ENCODE peak calls at places on chromosomes 12 and 14, in ten cellular contexts. One of them, this sample, is unnamed.

GRCh38 chr14:73432124-73432523 is 26.2 kb downstream of the NUMB start:
- DNase-seq in activated naive CD8-positive, alpha-beta T cell treated with anti-CD3 and anti-CD28 coated beads, Interleukin-2, amount 50 U/mL, for 24 hours: no peak
- DNase-seq in A549: no peak
- DNase-seq in occipital lobe: no peak
- DNase-seq in AG08396: no peak
- DNase-seq in lower lobe of right lung: no peak
- DNase-seq in anterior cingulate cortex: no peak
- DNase-seq in aorta: no peak
- DNase-seq in stimulated activated CD4-positive, alpha-beta T cell treated with anti-CD3 and anti-CD28 coated beads, Interleukin-4, amount 100 ng/mL, for 24 hours: no peak
- DNase-seq in NCI-H1436 treated with DMSO at 0.1 percent for 48 hours: no peak
- DNase-seq in this sample: no peak

GRCh38 chr12:49428652-49429549 is 61.6 kb downstream of the SPATS2 start:
- DNase-seq in activated naive CD8-positive, alpha-beta T cell treated with anti-CD3 and anti-CD28 coated beads, Interleukin-2, amount 50 U/mL, for 24 hours: no peak
- DNase-seq in A549: peak
- DNase-seq in occipital lobe: peak
- DNase-seq in AG08396: peak
- DNase-seq in lower lobe of right lung: no peak
- DNase-seq in anterior cingulate cortex: peak
- DNase-seq in aorta: no peak
- DNase-seq in stimulated activated CD4-positive, alpha-beta T cell treated with anti-CD3 and anti-CD28 coated beads, Interleukin-4, amount 100 ng/mL, for 24 hours: no peak
- DNase-seq in NCI-H1436 treated with DMSO at 0.1 percent for 48 hours: no peak
- DNase-seq in this sample: no peak

GRCh38 chr12:26727482-26728204 is 105.4 kb downstream of the ITPR2 start:
- DNase-seq in activated naive CD8-positive, alpha-beta T cell treated with anti-CD3 and anti-CD28 coated beads, Interleukin-2, amount 50 U/mL, for 24 hours: no peak
- DNase-seq in A549: no peak
- DNase-seq in occipital lobe: no peak
- DNase-seq in AG08396: no peak
- DNase-seq in lower lobe of right lung: no peak
- DNase-seq in anterior cingulate cortex: no peak
- DNase-seq in aorta: no peak
- DNase-seq in stimulated activated CD4-positive, alpha-beta T cell treated with anti-CD3 and anti-CD28 coated beads, Interleukin-4, amount 100 ng/mL, for 24 hours: no peak
- DNase-seq in NCI-H1436 treated with DMSO at 0.1 percent for 48 hours: no peak
- DNase-seq in this sample: no peak

GRCh38 chr12:4858385-4858784 is 51.3 kb upstream of the KCNA1 start:
- DNase-seq in activated naive CD8-positive, alpha-beta T cell treated with anti-CD3 and anti-CD28 coated beads, Interleukin-2, amount 50 U/mL, for 24 hours: no peak
- DNase-seq in A549: no peak
- DNase-seq in occipital lobe: no peak
- DNase-seq in AG08396: no peak
- DNase-seq in lower lobe of right lung: no peak
- DNase-seq in anterior cingulate cortex: no peak
- DNase-seq in aorta: no peak
- DNase-seq in stimulated activated CD4-positive, alpha-beta T cell treated with anti-CD3 and anti-CD28 coated beads, Interleukin-4, amount 100 ng/mL, for 24 hours: no peak
- DNase-seq in NCI-H1436 treated with DMSO at 0.1 percent for 48 hours: no peak
- DNase-seq in this sample: no peak

GRCh38 chr14:96077983-96078686 is 39.0 kb downstream of the C14orf132 start:
- DNase-seq in activated naive CD8-positive, alpha-beta T cell treated with anti-CD3 and anti-CD28 coated beads, Interleukin-2, amount 50 U/mL, for 24 hours: no peak
- DNase-seq in A549: no peak
- DNase-seq in occipital lobe: no peak
- DNase-seq in AG08396: no peak
- DNase-seq in lower lobe of right lung: peak
- DNase-seq in anterior cingulate cortex: no peak
- DNase-seq in aorta: peak
- DNase-seq in stimulated activated CD4-positive, alpha-beta T cell treated with anti-CD3 and anti-CD28 coated beads, Interleukin-4, amount 100 ng/mL, for 24 hours: no peak
- DNase-seq in NCI-H1436 treated with DMSO at 0.1 percent for 48 hours: no peak
- DNase-seq in this sample: no peak

GRCh38 chr14:53470351-53471043 is 317.4 kb upstream of the DDHD1 start:
- DNase-seq in activated naive CD8-positive, alpha-beta T cell treated with anti-CD3 and anti-CD28 coated beads, Interleukin-2, amount 50 U/mL, for 24 hours: no peak
- DNase-seq in A549: no peak
- DNase-seq in occipital lobe: no peak
- DNase-seq in AG08396: peak
- DNase-seq in lower lobe of right lung: no peak
- DNase-seq in anterior cingulate cortex: no peak
- DNase-seq in aorta: no peak
- DNase-seq in stimulated activated CD4-positive, alpha-beta T cell treated with anti-CD3 and anti-CD28 coated beads, Interleukin-4, amount 100 ng/mL, for 24 hours: no peak
- DNase-seq in NCI-H1436 treated with DMSO at 0.1 percent for 48 hours: no peak
- DNase-seq in this sample: no peak

GRCh38 chr12:105013892-105014291 is 27.8 kb downstream of the NOPCHAP1 start:
- DNase-seq in activated naive CD8-positive, alpha-beta T cell treated with anti-CD3 and anti-CD28 coated beads, Interleukin-2, amount 50 U/mL, for 24 hours: no peak
- DNase-seq in A549: no peak
- DNase-seq in occipital lobe: no peak
- DNase-seq in AG08396: no peak
- DNase-seq in lower lobe of right lung: no peak
- DNase-seq in anterior cingulate cortex: no peak
- DNase-seq in aorta: no peak
- DNase-seq in stimulated activated CD4-positive, alpha-beta T cell treated with anti-CD3 and anti-CD28 coated beads, Interleukin-4, amount 100 ng/mL, for 24 hours: no peak
- DNase-seq in NCI-H1436 treated with DMSO at 0.1 percent for 48 hours: no peak
- DNase-seq in this sample: no peak

GRCh38 chr12:123713398-123714301 is 1.5 kb downstream of the ATP6V0A2 start:
- DNase-seq in activated naive CD8-positive, alpha-beta T cell treated with anti-CD3 and anti-CD28 coated beads, Interleukin-2, amount 50 U/mL, for 24 hours: no peak
- DNase-seq in A549: no peak
- DNase-seq in occipital lobe: peak
- DNase-seq in AG08396: peak
- DNase-seq in lower lobe of right lung: no peak
- DNase-seq in anterior cingulate cortex: no peak
- DNase-seq in aorta: no peak
- DNase-seq in stimulated activated CD4-positive, alpha-beta T cell treated with anti-CD3 and anti-CD28 coated beads, Interleukin-4, amount 100 ng/mL, for 24 hours: peak
- DNase-seq in NCI-H1436 treated with DMSO at 0.1 percent for 48 hours: no peak
- DNase-seq in this sample: no peak

GRCh38 chr14:97575677-97576076 is 778.5 kb downstream of the VRK1 start:
- DNase-seq in activated naive CD8-positive, alpha-beta T cell treated with anti-CD3 and anti-CD28 coated beads, Interleukin-2, amount 50 U/mL, for 24 hours: no peak
- DNase-seq in A549: no peak
- DNase-seq in occipital lobe: no peak
- DNase-seq in AG08396: no peak
- DNase-seq in lower lobe of right lung: no peak
- DNase-seq in anterior cingulate cortex: no peak
- DNase-seq in aorta: no peak
- DNase-seq in stimulated activated CD4-positive, alpha-beta T cell treated with anti-CD3 and anti-CD28 coated beads, Interleukin-4, amount 100 ng/mL, for 24 hours: no peak
- DNase-seq in NCI-H1436 treated with DMSO at 0.1 percent for 48 hours: no peak
- DNase-seq in this sample: no peak

GRCh38 chr14:105313381-105314286 is 914 bp upstream of the PACS2 start:
- DNase-seq in activated naive CD8-positive, alpha-beta T cell treated with anti-CD3 and anti-CD28 coated beads, Interleukin-2, amount 50 U/mL, for 24 hours: no peak
- DNase-seq in A549: no peak
- DNase-seq in occipital lobe: no peak
- DNase-seq in AG08396: peak
- DNase-seq in lower lobe of right lung: peak
- DNase-seq in anterior cingulate cortex: peak
- DNase-seq in aorta: peak
- DNase-seq in stimulated activated CD4-positive, alpha-beta T cell treated with anti-CD3 and anti-CD28 coated beads, Interleukin-4, amount 100 ng/mL, for 24 hours: no peak
- DNase-seq in NCI-H1436 treated with DMSO at 0.1 percent for 48 hours: no peak
- DNase-seq in this sample: peak

GRCh38 chr14:24982472-24983155 is 67.3 kb downstream of the STXBP6 start:
- DNase-seq in activated naive CD8-positive, alpha-beta T cell treated with anti-CD3 and anti-CD28 coated beads, Interleukin-2, amount 50 U/mL, for 24 hours: no peak
- DNase-seq in A549: peak
- DNase-seq in occipital lobe: no peak
- DNase-seq in AG08396: peak
- DNase-seq in lower lobe of right lung: no peak
- DNase-seq in anterior cingulate cortex: no peak
- DNase-seq in aorta: no peak
- DNase-seq in stimulated activated CD4-positive, alpha-beta T cell treated with anti-CD3 and anti-CD28 coated beads, Interleukin-4, amount 100 ng/mL, for 24 hours: no peak
- DNase-seq in NCI-H1436 treated with DMSO at 0.1 percent for 48 hours: no peak
- DNase-seq in this sample: no peak

GRCh38 chr14:99961826-99962518 is 103.2 kb upstream of the EVL start:
- DNase-seq in activated naive CD8-positive, alpha-beta T cell treated with anti-CD3 and anti-CD28 coated beads, Interleukin-2, amount 50 U/mL, for 24 hours: no peak
- DNase-seq in A549: no peak
- DNase-seq in occipital lobe: no peak
- DNase-seq in AG08396: no peak
- DNase-seq in lower lobe of right lung: no peak
- DNase-seq in anterior cingulate cortex: no peak
- DNase-seq in aorta: no peak
- DNase-seq in stimulated activated CD4-positive, alpha-beta T cell treated with anti-CD3 and anti-CD28 coated beads, Interleukin-4, amount 100 ng/mL, for 24 hours: no peak
- DNase-seq in NCI-H1436 treated with DMSO at 0.1 percent for 48 hours: no peak
- DNase-seq in this sample: no peak

This sample was measured in C1 segment of cervical spinal cord.